ENCODE peak calls at places on chromosomes 12 and 14, in ten cellular contexts. One of them, this sample, is unnamed.

GRCh38 chr12:115504241-115504941 is 773.1 kb downstream of the MED13L start:
- DNase-seq in AG10803: no peak
- DNase-seq in colonic mucosa: no peak
- DNase-seq in breast epithelium: no peak
- DNase-seq in WTC11: no peak
- DNase-seq in neural progenitor cell: no peak
- DNase-seq in cardiac muscle cell: no peak
- DNase-seq in mammary epithelial cell: no peak
- DNase-seq in foreskin keratinocyte: no peak
- DNase-seq in foreskin fibroblast: no peak
- DNase-seq in this sample: no peak

GRCh38 chr12:20183563-20183962 is 184.8 kb upstream of the PDE3A start:
- DNase-seq in foreskin keratinocyte: no peak
- DNase-seq in cardiac muscle cell: no peak
- DNase-seq in AG10803: no peak
- DNase-seq in foreskin fibroblast: peak
- DNase-seq in mammary epithelial cell: no peak
- DNase-seq in colonic mucosa: no peak
- DNase-seq in neural progenitor cell: no peak
- DNase-seq in breast epithelium: no peak
- DNase-seq in WTC11: no peak
- DNase-seq in this sample: no peak

GRCh38 chr12:93311827-93312226 is 65.9 kb upstream of the NUDT4 start:
- DNase-seq in breast epithelium: no peak
- DNase-seq in WTC11: no peak
- DNase-seq in cardiac muscle cell: no peak
- DNase-seq in colonic mucosa: no peak
- DNase-seq in AG10803: no peak
- DNase-seq in mammary epithelial cell: no peak
- DNase-seq in foreskin fibroblast: no peak
- DNase-seq in foreskin keratinocyte: no peak
- DNase-seq in neural progenitor cell: no peak
- DNase-seq in this sample: no peak

GRCh38 chr14:37678916-37679315 is 83.5 kb downstream of the TTC6 start:
- DNase-seq in WTC11: no peak
- DNase-seq in foreskin fibroblast: no peak
- DNase-seq in cardiac muscle cell: no peak
- DNase-seq in neural progenitor cell: no peak
- DNase-seq in colonic mucosa: no peak
- DNase-seq in breast epithelium: no peak
- DNase-seq in mammary epithelial cell: peak
- DNase-seq in foreskin keratinocyte: no peak
- DNase-seq in AG10803: no peak
- DNase-seq in this sample: no peak

GRCh38 chr14:93015039-93015438 is 92.1 kb downstream of the CHGA start:
- DNase-seq in cardiac muscle cell: no peak
- DNase-seq in mammary epithelial cell: no peak
- DNase-seq in neural progenitor cell: no peak
- DNase-seq in foreskin fibroblast: no peak
- DNase-seq in foreskin keratinocyte: no peak
- DNase-seq in colonic mucosa: no peak
- DNase-seq in breast epithelium: no peak
- DNase-seq in WTC11: no peak
- DNase-seq in AG10803: no peak
- DNase-seq in this sample: no peak

GRCh38 chr14:93073833-93074769 is 41.6 kb downstream of the ITPK1 start:
- DNase-seq in mammary epithelial cell: peak
- DNase-seq in foreskin fibroblast: peak
- DNase-seq in WTC11: no peak
- DNase-seq in neural progenitor cell: no peak
- DNase-seq in AG10803: peak
- DNase-seq in breast epithelium: no peak
- DNase-seq in colonic mucosa: no peak
- DNase-seq in cardiac muscle cell: no peak
- DNase-seq in foreskin keratinocyte: no peak
- DNase-seq in this sample: no peak

GRCh38 chr12:112537710-112538396 is 119.1 kb downstream of the PTPN11 start:
- DNase-seq in neural progenitor cell: peak
- DNase-seq in foreskin keratinocyte: peak
- DNase-seq in cardiac muscle cell: peak
- DNase-seq in mammary epithelial cell: peak
- DNase-seq in breast epithelium: no peak
- DNase-seq in WTC11: peak
- DNase-seq in AG10803: peak
- DNase-seq in foreskin fibroblast: peak
- DNase-seq in colonic mucosa: no peak
- DNase-seq in this sample: no peak

GRCh38 chr14:89284368-89285058 is 132.5 kb downstream of the FOXN3 start:
- DNase-seq in colonic mucosa: no peak
- DNase-seq in WTC11: no peak
- DNase-seq in cardiac muscle cell: no peak
- DNase-seq in breast epithelium: no peak
- DNase-seq in neural progenitor cell: no peak
- DNase-seq in foreskin keratinocyte: no peak
- DNase-seq in AG10803: peak
- DNase-seq in foreskin fibroblast: peak
- DNase-seq in mammary epithelial cell: no peak
- DNase-seq in this sample: no peak

GRCh38 chr14:104551851-104552737 is 27.5 kb upstream of the C14orf180 start:
- DNase-seq in breast epithelium: peak
- DNase-seq in foreskin keratinocyte: no peak
- DNase-seq in cardiac muscle cell: no peak
- DNase-seq in neural progenitor cell: no peak
- DNase-seq in mammary epithelial cell: no peak
- DNase-seq in foreskin fibroblast: no peak
- DNase-seq in colonic mucosa: no peak
- DNase-seq in WTC11: peak
- DNase-seq in AG10803: no peak
- DNase-seq in this sample: no peak

GRCh38 chr12:120529641-120530314 is 820 bp upstream of the COQ5 start:
- DNase-seq in foreskin fibroblast: peak
- DNase-seq in breast epithelium: no peak
- DNase-seq in foreskin keratinocyte: peak
- DNase-seq in cardiac muscle cell: peak
- DNase-seq in AG10803: peak
- DNase-seq in neural progenitor cell: peak
- DNase-seq in WTC11: no peak
- DNase-seq in mammary epithelial cell: peak
- DNase-seq in colonic mucosa: peak
- DNase-seq in this sample: no peak

DNA sequence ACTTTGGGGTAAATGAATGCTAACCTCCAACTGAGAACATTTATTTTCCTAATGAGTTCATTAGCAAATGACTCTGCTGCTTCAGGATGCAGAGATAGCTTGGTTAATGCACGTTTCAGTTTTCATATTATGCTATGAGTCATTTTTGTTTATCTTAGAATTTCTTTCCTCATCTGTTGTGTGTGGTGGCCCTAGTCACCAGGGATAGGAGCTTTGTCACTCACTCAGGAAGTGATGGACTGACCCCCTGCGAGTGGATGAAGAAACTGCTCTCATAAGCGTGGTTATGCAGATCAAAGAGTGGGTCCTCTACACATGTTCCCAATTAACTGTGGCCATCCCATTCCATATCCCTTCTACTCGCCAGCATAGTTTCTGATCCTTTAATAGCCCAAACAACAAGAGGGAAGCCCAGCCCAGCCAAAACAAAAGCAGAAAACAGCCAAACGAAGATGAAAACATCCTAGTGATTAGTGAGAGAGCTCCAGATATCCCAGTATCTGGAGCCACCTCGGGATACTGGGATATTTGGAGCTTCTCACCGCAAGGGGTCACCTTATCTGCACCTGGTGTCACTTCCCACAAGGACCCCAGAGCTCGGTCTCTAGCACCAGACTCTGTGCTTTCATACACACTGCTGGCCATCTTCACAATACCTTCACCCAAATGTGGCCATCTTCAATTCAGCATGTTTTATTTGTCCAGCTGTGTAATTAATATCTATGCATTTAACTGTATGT is 8.6 kb downstream of the TC2N start:
- DNase-seq in mammary epithelial cell: no peak
- DNase-seq in colonic mucosa: no peak
- DNase-seq in WTC11: no peak
- DNase-seq in AG10803: peak
- DNase-seq in foreskin keratinocyte: no peak
- DNase-seq in foreskin fibroblast: peak
- DNase-seq in neural progenitor cell: no peak
- DNase-seq in breast epithelium: no peak
- DNase-seq in cardiac muscle cell: no peak
- DNase-seq in this sample: no peak
- TF ChIP-seq CTCF in mammary epithelial cell: no peak
- TF ChIP-seq CTCF in colonic mucosa: no peak
- TF ChIP-seq CTCF in WTC11: no peak
- TF ChIP-seq CTCF in AG10803: no peak
- TF ChIP-seq CTCF in foreskin keratinocyte: no peak
- TF ChIP-seq CTCF in foreskin fibroblast: no peak
- TF ChIP-seq CTCF in neural progenitor cell: no peak
- TF ChIP-seq CTCF in breast epithelium: no peak
- TF ChIP-seq CTCF in cardiac muscle cell: no peak
- TF ChIP-seq CTCF in this sample: no peak

DNA sequence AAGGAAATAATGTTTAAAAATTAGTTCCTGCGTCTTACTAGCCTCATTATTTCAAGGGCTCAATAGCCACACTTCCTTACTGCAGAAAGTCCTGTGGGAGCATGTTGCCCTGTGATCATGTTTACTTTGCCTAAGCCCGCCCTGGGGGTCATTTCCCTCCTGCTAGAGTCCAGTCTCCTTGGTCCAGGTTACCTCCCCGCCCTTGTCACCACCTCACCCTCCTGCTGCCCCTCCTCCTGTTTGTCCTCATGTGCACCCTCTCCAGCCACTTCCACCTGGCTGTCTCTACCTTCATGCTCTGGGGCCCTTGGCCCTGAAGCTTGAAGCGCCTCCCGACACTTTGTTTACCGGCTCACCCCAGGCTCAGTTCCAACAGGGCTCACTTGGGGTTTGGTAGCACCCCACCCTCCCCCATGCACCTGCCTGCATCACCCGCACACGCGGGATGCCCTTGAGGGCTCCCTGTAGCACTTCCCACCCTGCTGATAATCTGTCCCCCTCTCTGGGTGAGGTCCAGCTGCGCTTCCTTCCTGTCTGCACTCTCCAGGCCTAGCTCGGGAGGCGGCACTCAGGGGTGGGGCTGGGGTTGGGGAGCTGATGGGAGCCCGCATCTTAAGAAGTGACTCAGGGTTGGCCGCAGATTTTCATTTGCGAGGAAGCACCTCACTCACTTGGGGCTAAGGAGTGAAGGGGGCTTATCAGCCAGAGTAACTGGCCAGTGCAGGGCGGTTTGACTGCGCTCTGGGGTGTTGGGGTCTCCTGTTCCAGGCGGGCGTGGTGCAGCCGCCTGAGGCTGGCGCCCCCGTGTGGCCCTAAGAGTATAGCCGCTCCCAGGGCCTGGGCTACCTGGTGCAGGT is 40.1 kb downstream of the SMIM41 start:
- DNase-seq in AG10803: no peak
- DNase-seq in colonic mucosa: peak
- DNase-seq in foreskin keratinocyte: peak
- DNase-seq in foreskin fibroblast: no peak
- DNase-seq in breast epithelium: no peak
- DNase-seq in mammary epithelial cell: no peak
- DNase-seq in WTC11: peak
- DNase-seq in neural progenitor cell: peak
- DNase-seq in cardiac muscle cell: peak
- DNase-seq in this sample: no peak
- TF ChIP-seq CTCF in AG10803: peak
- TF ChIP-seq CTCF in colonic mucosa: peak
- TF ChIP-seq CTCF in foreskin keratinocyte: peak
- TF ChIP-seq CTCF in foreskin fibroblast: peak
- TF ChIP-seq CTCF in breast epithelium: peak
- TF ChIP-seq CTCF in mammary epithelial cell: peak
- TF ChIP-seq CTCF in WTC11: peak
- TF ChIP-seq CTCF in neural progenitor cell: peak
- TF ChIP-seq CTCF in cardiac muscle cell: peak
- TF ChIP-seq CTCF in this sample: peak

GRCh38 chr12:80596509-80596908 is 110.9 kb upstream of the MYF6 start:
- DNase-seq in foreskin fibroblast: no peak
- DNase-seq in neural progenitor cell: no peak
- DNase-seq in colonic mucosa: no peak
- DNase-seq in foreskin keratinocyte: no peak
- DNase-seq in breast epithelium: no peak
- DNase-seq in cardiac muscle cell: no peak
- DNase-seq in WTC11: no peak
- DNase-seq in AG10803: no peak
- DNase-seq in mammary epithelial cell: no peak
- DNase-seq in this sample: no peak

GRCh38 chr12:80602455-80602854 is 105.0 kb upstream of the MYF6 start:
- DNase-seq in colonic mucosa: no peak
- DNase-seq in mammary epithelial cell: no peak
- DNase-seq in foreskin fibroblast: no peak
- DNase-seq in WTC11: no peak
- DNase-seq in neural progenitor cell: peak
- DNase-seq in AG10803: no peak
- DNase-seq in cardiac muscle cell: no peak
- DNase-seq in breast epithelium: no peak
- DNase-seq in foreskin keratinocyte: no peak
- DNase-seq in this sample: no peak

GRCh38 chr12:80593766-80594165 is 113.7 kb upstream of the MYF6 start:
- DNase-seq in foreskin keratinocyte: peak
- DNase-seq in cardiac muscle cell: no peak
- DNase-seq in WTC11: no peak
- DNase-seq in colonic mucosa: no peak
- DNase-seq in mammary epithelial cell: peak
- DNase-seq in foreskin fibroblast: peak
- DNase-seq in AG10803: peak
- DNase-seq in breast epithelium: no peak
- DNase-seq in neural progenitor cell: no peak
- DNase-seq in this sample: no peak

DNA sequence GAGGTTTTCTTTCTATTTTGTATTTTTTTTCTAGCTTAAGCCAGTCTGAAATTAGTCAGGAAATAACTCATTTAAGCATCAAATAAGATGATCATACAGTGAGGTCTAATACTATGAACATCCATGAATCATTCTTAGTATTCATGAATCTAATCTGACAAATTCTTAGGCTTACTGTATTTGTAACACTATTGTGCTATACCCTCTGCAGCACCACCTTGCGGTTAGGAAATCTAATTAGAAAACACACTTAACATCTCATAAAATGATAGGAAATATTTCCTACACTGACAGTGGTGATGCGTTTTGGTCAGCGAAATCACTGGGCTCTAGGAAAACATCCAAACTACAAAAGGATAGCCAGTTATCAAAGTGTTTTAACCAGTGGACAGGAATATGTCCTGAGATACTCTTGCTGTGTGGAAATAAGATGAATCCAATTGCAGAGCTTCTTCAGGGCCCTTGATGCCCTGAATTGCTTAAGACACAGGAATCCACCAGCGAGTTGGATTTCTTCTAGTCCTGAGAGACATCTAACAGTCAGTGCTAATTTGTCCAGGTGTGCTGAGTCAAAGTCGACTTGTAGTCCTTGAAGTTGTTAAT is 109.3 kb upstream of the MYF6 start:
- DNase-seq in mammary epithelial cell: peak
- DNase-seq in WTC11: peak
- DNase-seq in foreskin keratinocyte: peak
- DNase-seq in neural progenitor cell: peak
- DNase-seq in AG10803: peak
- DNase-seq in foreskin fibroblast: peak
- DNase-seq in cardiac muscle cell: peak
- DNase-seq in colonic mucosa: no peak
- DNase-seq in breast epithelium: no peak
- DNase-seq in this sample: no peak
- TF ChIP-seq CTCF in mammary epithelial cell: peak
- TF ChIP-seq CTCF in WTC11: peak
- TF ChIP-seq CTCF in foreskin keratinocyte: peak
- TF ChIP-seq CTCF in neural progenitor cell: peak
- TF ChIP-seq CTCF in AG10803: peak
- TF ChIP-seq CTCF in foreskin fibroblast: peak
- TF ChIP-seq CTCF in cardiac muscle cell: peak
- TF ChIP-seq CTCF in colonic mucosa: no peak
- TF ChIP-seq CTCF in breast epithelium: peak
- TF ChIP-seq CTCF in this sample: no peak

GRCh38 chr14:88166616-88167015 is 156.5 kb downstream of the KCNK10 start:
- DNase-seq in AG10803: peak
- DNase-seq in neural progenitor cell: no peak
- DNase-seq in cardiac muscle cell: no peak
- DNase-seq in foreskin keratinocyte: peak
- DNase-seq in breast epithelium: no peak
- DNase-seq in mammary epithelial cell: peak
- DNase-seq in WTC11: no peak
- DNase-seq in colonic mucosa: no peak
- DNase-seq in foreskin fibroblast: no peak
- DNase-seq in this sample: no peak
- TF ChIP-seq CTCF in AG10803: no peak
- TF ChIP-seq CTCF in neural progenitor cell: no peak
- TF ChIP-seq CTCF in cardiac muscle cell: no peak
- TF ChIP-seq CTCF in foreskin keratinocyte: no peak
- TF ChIP-seq CTCF in breast epithelium: no peak
- TF ChIP-seq CTCF in mammary epithelial cell: no peak
- TF ChIP-seq CTCF in WTC11: no peak
- TF ChIP-seq CTCF in colonic mucosa: no peak
- TF ChIP-seq CTCF in foreskin fibroblast: no peak
- TF ChIP-seq CTCF in this sample: no peak